ENCODE peak calls at places on chromosomes 16 and 17, in nine cellular contexts. A is cardiac muscle cell; B is upper lobe of right lung; S is IMR-90; O is naive thymus-derived CD4-positive, alpha-beta T cell; D is breast epithelium; V is right lobe of liver; Q is CD8-positive, alpha-beta T cell; H is body of pancreas. J is an unnamed sample.

GRCh38 chr16:57616871-57617270 is 11.6 kb upstream of the ADGRG1 start:
- DNase-seq in A (peak; percentile 33), B (peak; percentile 34), S (no peak), O (no peak), D (no peak), V (no peak), Q (no peak), H (no peak), J (no peak)

GRCh38 chr17:37838276-37838675 is 85.9 kb upstream of the TBC1D3K start:
- DNase-seq in A (no peak), B (no peak), S (no peak), O (no peak), D (no peak), V (no peak), Q (no peak), H (no peak), J (no peak)

GRCh38 chr16:27073733-27074132 is 7.0 kb downstream of the C16orf82 start:
- DNase-seq in A (no peak), B (no peak), S (no peak), O (no peak), D (no peak), V (no peak), Q (no peak), H (no peak), J (no peak)

GRCh38 chr17:32970281-32970680 is 21.4 kb upstream of the SPACA3 start:
- DNase-seq in A (peak; percentile 9), B (no peak), S (no peak), O (no peak), D (no peak), V (no peak), Q (no peak), H (peak; percentile 34), J (no peak)

GRCh38 chr17:4900231-4901107 is 1.1 kb downstream of the C17orf107 start:
- DNase-seq in A (no peak), B (peak; percentile 75), S (no peak), O (peak; percentile 76), D (no peak), V (peak; percentile 74), Q (peak; percentile 34), H (no peak), J (no peak)

GRCh38 chr17:41538565-41538991 is 10.5 kb upstream of the KRT19 start:
- DNase-seq in A (peak; percentile 26), B (no peak), S (peak; percentile 59), O (no peak), D (no peak), V (no peak), Q (no peak), H (no peak), J (no peak)

GRCh38 chr16:79269211-79269863 is 331.2 kb downstream of the MAF start:
- DNase-seq in A (no peak), B (no peak), S (no peak), O (no peak), D (no peak), V (no peak), Q (no peak), H (no peak), J (no peak)

GRCh38 chr16:1333149-1333812 is at the start of gene BAIAP3:
- DNase-seq in A (peak; percentile 25), B (no peak), S (no peak), O (no peak), D (no peak), V (no peak), Q (peak; percentile 35), H (peak; percentile 52), J (no peak)

GRCh38 chr16:12539185-12539929 is 264.3 kb downstream of the CPPED1 start:
- DNase-seq in A (no peak), B (no peak), S (peak; percentile 80), O (no peak), D (no peak), V (no peak), Q (no peak), H (no peak), J (no peak)

GRCh38 chr16:69106491-69107291 is 1.2 kb downstream of the HAS3 start:
- DNase-seq in A (no peak), B (no peak), S (no peak), O (no peak), D (no peak), V (peak; percentile 37), Q (no peak), H (no peak), J (no peak)

GRCh38 chr16:67514382-67514828 is 14.2 kb upstream of the RIPOR1 start:
- DNase-seq in A (peak; percentile 92), B (peak; percentile 77), S (peak; percentile 84), O (peak; percentile 74), D (no peak), V (no peak), Q (peak; percentile 65), H (peak; percentile 85), J (peak; percentile 89)

GRCh38 chr16:8936421-8936820 is 27.3 kb downstream of the USP7 start:
- DNase-seq in A (peak; percentile 41), B (no peak), S (peak; percentile 54), O (peak; percentile 71), D (no peak), V (no peak), Q (peak; percentile 35), H (peak; percentile 57), J (no peak)

DNA sequence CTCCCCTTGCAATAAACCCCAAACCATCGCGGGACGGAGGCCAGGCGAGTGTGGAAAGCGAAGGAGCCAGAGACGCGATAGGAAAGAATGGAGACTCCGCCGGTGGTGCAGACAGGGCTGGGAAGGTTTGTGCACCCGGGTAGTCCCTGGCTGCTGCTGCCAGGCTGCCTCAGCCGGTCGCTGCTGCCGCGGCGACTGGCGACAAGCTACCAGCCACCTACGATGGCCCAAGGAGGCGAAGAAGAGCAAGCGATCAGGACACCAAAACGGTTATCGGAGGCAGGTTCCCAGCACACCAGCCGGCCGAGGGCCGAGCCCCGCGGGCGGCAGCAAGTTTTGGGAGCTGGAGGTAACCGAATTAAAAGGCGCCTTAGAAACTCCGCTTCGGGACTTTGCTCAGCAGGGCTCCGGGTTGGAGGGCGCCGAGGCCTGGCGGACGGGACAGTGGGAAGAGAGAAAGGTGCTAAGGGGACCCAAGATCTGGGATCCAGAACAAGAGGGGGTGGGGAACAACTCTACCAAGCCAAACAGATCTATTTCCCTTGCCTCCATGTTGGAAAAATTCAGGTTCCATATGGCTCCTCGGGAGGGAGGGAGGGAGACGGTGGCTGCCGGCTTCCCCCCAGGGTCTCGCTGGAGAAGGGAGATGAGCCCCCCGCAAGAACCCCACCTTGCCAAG is 9.6 kb upstream of the HOXB2 start:
- DNase-seq in A (no peak), B (peak; percentile 56), S (peak; percentile 27), O (no peak), D (no peak), V (no peak), Q (no peak), H (no peak), J (no peak)
- H3K27ac ChIP-seq in A (peak overlapping the region; percentile 91), B (peak overlapping the region; percentile 55), S (peak overlapping the region; percentile 93), O (no peak overlapping the region), D (peak overlapping the region; percentile 93), V (peak overlapping the region; percentile 28), Q (no peak overlapping the region), H (no peak overlapping the region), J (peak overlapping the region; percentile 13)

GRCh38 chr17:75876190-75876937 is 2.0 kb downstream of the TRIM47 start:
- DNase-seq in A (no peak), B (peak; percentile 77), S (no peak), O (peak; percentile 79), D (no peak), V (peak; percentile 81), Q (peak; percentile 41), H (peak; percentile 97), J (no peak)
- H3K4me3 ChIP-seq in A (no peak overlapping the region), B (peak overlapping the region; percentile 70), S (no peak overlapping the region), O (peak overlapping the region; percentile 74), D (peak overlapping the region; percentile 63), V (peak overlapping the region; percentile 70), Q (peak overlapping the region; percentile 60), H (no peak overlapping the region), J (peak overlapping the region; percentile 63)

GRCh38 chr17:78210111-78210510 is 3.9 kb upstream of the BIRC5 start:
- DNase-seq in A (no peak), B (no peak), S (no peak), O (no peak), D (no peak), V (no peak), Q (no peak), H (no peak), J (no peak)
- H3K4me1 ChIP-seq in A (no peaks in the 10 kb centered on the region), B (peaks cover 5% of the 10 kb centered on the region), S (peaks cover 1% of the 10 kb centered on the region), O (peaks cover 5% of the 10 kb centered on the region), D (peaks cover 3% of the 10 kb centered on the region), V (no peaks in the 10 kb centered on the region), Q (peaks cover 7% of the 10 kb centered on the region), H (peaks cover 9% of the 10 kb centered on the region), J (no peaks in the 10 kb centered on the region)

GRCh38 chr17:1485748-1486376 is 6.6 kb downstream of the MYO1C start:
- DNase-seq in A (peak; percentile 69), B (peak; percentile 87), S (peak; percentile 60), O (peak; percentile 77), D (peak; percentile 63), V (peak; percentile 70), Q (no peak), H (peak; percentile 68), J (peak; percentile 85)

GRCh38 chr17:1490643-1491405 is 1.7 kb downstream of the MYO1C start:
- DNase-seq in A (peak; percentile 50), B (peak; percentile 91), S (no peak), O (peak; percentile 59), D (no peak), V (peak; percentile 82), Q (no peak), H (peak; percentile 69), J (peak; percentile 64)

GRCh38 chr17:1486802-1487695 is 5.4 kb downstream of the MYO1C start:
- DNase-seq in A (peak; percentile 48), B (peak; percentile 93), S (no peak), O (peak; percentile 83), D (peak; percentile 94), V (no peak), Q (peak; percentile 60), H (peak; percentile 71), J (peak; percentile 86)

GRCh38 chr17:1488826-1489275 is 3.6 kb downstream of the MYO1C start:
- DNase-seq in A (no peak), B (no peak), S (no peak), O (no peak), D (no peak), V (no peak), Q (no peak), H (no peak), J (no peak)

GRCh38 chr17:1487939-1488825 is 4.3 kb downstream of the MYO1C start:
- DNase-seq in A (peak; percentile 95), B (peak; percentile 94), S (peak; percentile 84), O (peak; percentile 63), D (peak; percentile 84), V (peak; percentile 86), Q (no peak), H (peak; percentile 87), J (peak; percentile 89)
- H3K27ac ChIP-seq in A (peak overlapping the region; percentile 99), B (peak overlapping the region; percentile 91), S (peak overlapping the region; percentile 89), O (peak overlapping the region; percentile 78), D (peak overlapping the region; percentile 96), V (peak overlapping the region; percentile 83), Q (no peak overlapping the region), H (peak overlapping the region; percentile 94), J (peak overlapping the region; percentile 99)